ENCODE peak calls at places on chromosomes 5 and 9, in eight cellular contexts. One of them, this sample, is unnamed. For H3K4me1, the result is how much of the 10 kb centered on the place peaks cover.

GRCh38 chr5:171388816-171389168 is 1.1 kb downstream of the NPM1 start:
- DNase-seq in ovary: no peak
- DNase-seq in body of pancreas: no peak
- DNase-seq in fibroblast of lung: peak
- DNase-seq in hepatocyte: no peak
- DNase-seq in heart right ventricle: no peak
- DNase-seq in upper lobe of right lung: no peak
- DNase-seq in A549: no peak
- DNase-seq in this sample: no peak

GRCh38 chr5:156367602-156368001 is 40.6 kb downstream of the SGCD start:
- DNase-seq in body of pancreas: no peak
- DNase-seq in fibroblast of lung: peak
- DNase-seq in heart right ventricle: no peak
- DNase-seq in ovary: no peak
- DNase-seq in upper lobe of right lung: no peak
- DNase-seq in hepatocyte: no peak
- DNase-seq in A549: no peak
- DNase-seq in this sample: no peak

GRCh38 chr5:160297004-160297403 is 15.4 kb downstream of the CCNJL start:
- DNase-seq in body of pancreas: no peak
- DNase-seq in ovary: no peak
- DNase-seq in A549: no peak
- DNase-seq in upper lobe of right lung: no peak
- DNase-seq in heart right ventricle: no peak
- DNase-seq in fibroblast of lung: no peak
- DNase-seq in hepatocyte: no peak
- DNase-seq in this sample: peak

GRCh38 chr5:149826574-149826973 is 96.5 kb downstream of the PPARGC1B start:
- DNase-seq in body of pancreas: no peak
- DNase-seq in ovary: no peak
- DNase-seq in upper lobe of right lung: no peak
- DNase-seq in fibroblast of lung: peak
- DNase-seq in hepatocyte: no peak
- DNase-seq in heart right ventricle: peak
- DNase-seq in A549: no peak
- DNase-seq in this sample: no peak

GRCh38 chr5:91183743-91184142 is 199.4 kb downstream of the ARRDC3 start:
- DNase-seq in upper lobe of right lung: no peak
- DNase-seq in fibroblast of lung: no peak
- DNase-seq in A549: no peak
- DNase-seq in heart right ventricle: no peak
- DNase-seq in hepatocyte: no peak
- DNase-seq in ovary: no peak
- DNase-seq in body of pancreas: no peak
- DNase-seq in this sample: no peak

GRCh38 chr5:14728109-14728938 is 63.8 kb downstream of the OTULIN start:
- DNase-seq in hepatocyte: peak
- DNase-seq in heart right ventricle: no peak
- DNase-seq in upper lobe of right lung: no peak
- DNase-seq in fibroblast of lung: no peak
- DNase-seq in A549: no peak
- DNase-seq in body of pancreas: no peak
- DNase-seq in ovary: no peak
- DNase-seq in this sample: no peak

GRCh38 chr5:135691116-135691515 is 112.3 kb upstream of the CXCL14 start:
- DNase-seq in hepatocyte: peak
- DNase-seq in heart right ventricle: no peak
- DNase-seq in ovary: no peak
- DNase-seq in A549: no peak
- DNase-seq in body of pancreas: no peak
- DNase-seq in upper lobe of right lung: no peak
- DNase-seq in fibroblast of lung: no peak
- DNase-seq in this sample: no peak

GRCh38 chr5:2685651-2686050 is 65.8 kb downstream of the IRX2 start:
- DNase-seq in hepatocyte: no peak
- DNase-seq in fibroblast of lung: peak
- DNase-seq in A549: no peak
- DNase-seq in body of pancreas: no peak
- DNase-seq in heart right ventricle: no peak
- DNase-seq in ovary: no peak
- DNase-seq in upper lobe of right lung: no peak
- DNase-seq in this sample: no peak

GRCh38 chr9:75962186-75963036 is 71.9 kb downstream of the PCSK5 start:
- DNase-seq in heart right ventricle: peak
- DNase-seq in body of pancreas: peak
- DNase-seq in upper lobe of right lung: peak
- DNase-seq in fibroblast of lung: peak
- DNase-seq in hepatocyte: no peak
- DNase-seq in A549: no peak
- DNase-seq in ovary: peak
- DNase-seq in this sample: no peak

GRCh38 chr5:162052671-162053070 is 14.9 kb upstream of the GABRG2 start:
- DNase-seq in upper lobe of right lung: no peak
- DNase-seq in heart right ventricle: no peak
- DNase-seq in body of pancreas: no peak
- DNase-seq in fibroblast of lung: no peak
- DNase-seq in ovary: no peak
- DNase-seq in hepatocyte: no peak
- DNase-seq in A549: no peak
- DNase-seq in this sample: peak

GRCh38 chr5:143406408-143406807 is 2.9 kb upstream of the NR3C1 start:
- DNase-seq in upper lobe of right lung: no peak
- DNase-seq in fibroblast of lung: no peak
- DNase-seq in ovary: no peak
- DNase-seq in heart right ventricle: no peak
- DNase-seq in hepatocyte: no peak
- DNase-seq in A549: no peak
- DNase-seq in body of pancreas: no peak
- DNase-seq in this sample: no peak

GRCh38 chr5:1004598-1005361 is 3.8 kb upstream of the NKD2 start:
- DNase-seq in fibroblast of lung: peak
- DNase-seq in A549: peak
- DNase-seq in body of pancreas: peak
- DNase-seq in upper lobe of right lung: peak
- DNase-seq in hepatocyte: peak
- DNase-seq in heart right ventricle: peak
- DNase-seq in ovary: peak
- DNase-seq in this sample: peak

GRCh38 chr5:38210701-38211353 is 47.5 kb upstream of the EGFLAM start:
- DNase-seq in upper lobe of right lung: no peak
- DNase-seq in A549: no peak
- DNase-seq in ovary: no peak
- DNase-seq in heart right ventricle: no peak
- DNase-seq in body of pancreas: no peak
- DNase-seq in fibroblast of lung: no peak
- DNase-seq in hepatocyte: no peak
- DNase-seq in this sample: no peak

GRCh38 chr5:40985501-40985900 is 76.2 kb downstream of the C7 start:
- DNase-seq in body of pancreas: no peak
- DNase-seq in fibroblast of lung: no peak
- DNase-seq in ovary: no peak
- DNase-seq in A549: no peak
- DNase-seq in heart right ventricle: no peak
- DNase-seq in hepatocyte: no peak
- DNase-seq in upper lobe of right lung: no peak
- DNase-seq in this sample: no peak

GRCh38 chr9:70463877-70464276 is 49.4 kb upstream of the KLF9 start:
- DNase-seq in heart right ventricle: no peak
- DNase-seq in A549: no peak
- DNase-seq in upper lobe of right lung: no peak
- DNase-seq in hepatocyte: no peak
- DNase-seq in body of pancreas: no peak
- DNase-seq in ovary: no peak
- DNase-seq in fibroblast of lung: no peak
- DNase-seq in this sample: no peak

DNA sequence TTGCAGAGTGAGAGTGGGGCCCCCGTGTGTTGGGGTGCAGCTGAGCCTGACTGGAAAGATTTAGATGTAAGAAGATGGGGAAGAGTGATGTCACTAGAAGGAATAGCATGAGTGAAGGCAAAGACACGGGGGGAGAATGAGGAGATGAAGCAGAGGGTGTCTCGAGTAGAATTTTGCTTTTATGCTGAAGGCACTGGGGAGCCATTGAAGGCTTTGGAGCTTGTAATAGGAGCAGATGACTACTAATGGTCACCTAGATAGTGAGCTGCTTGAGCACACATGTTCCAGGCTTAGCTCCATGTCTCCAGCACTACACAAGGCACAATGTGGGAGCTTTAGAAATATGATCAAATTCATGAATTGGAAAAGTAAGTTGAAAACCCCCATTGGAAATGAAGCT is 32.1 kb downstream of the COL15A1 start:
- DNase-seq in heart right ventricle: no peak
- DNase-seq in A549: no peak
- DNase-seq in ovary: no peak
- DNase-seq in hepatocyte: no peak
- DNase-seq in body of pancreas: no peak
- DNase-seq in upper lobe of right lung: no peak
- DNase-seq in fibroblast of lung: no peak
- DNase-seq in this sample: no peak
- H3K4me3 ChIP-seq in heart right ventricle: no peak
- H3K4me3 ChIP-seq in A549: no peak
- H3K4me3 ChIP-seq in ovary: no peak
- H3K4me3 ChIP-seq in hepatocyte: no peak
- H3K4me3 ChIP-seq in body of pancreas: no peak
- H3K4me3 ChIP-seq in upper lobe of right lung: no peak
- H3K4me3 ChIP-seq in fibroblast of lung: no peak
- H3K4me3 ChIP-seq in this sample: no peak

GRCh38 chr5:138725153-138725884 is 27.9 kb upstream of the CTNNA1 start:
- DNase-seq in upper lobe of right lung: no peak
- DNase-seq in A549: no peak
- DNase-seq in hepatocyte: peak
- DNase-seq in heart right ventricle: peak
- DNase-seq in ovary: no peak
- DNase-seq in body of pancreas: peak
- DNase-seq in fibroblast of lung: peak
- DNase-seq in this sample: peak
- TF ChIP-seq CTCF in upper lobe of right lung: peak
- TF ChIP-seq CTCF in A549: no peak
- TF ChIP-seq CTCF in hepatocyte: peak
- TF ChIP-seq CTCF in heart right ventricle: peak
- TF ChIP-seq CTCF in ovary: no peak
- TF ChIP-seq CTCF in body of pancreas: peak
- TF ChIP-seq CTCF in fibroblast of lung: no peak
- TF ChIP-seq CTCF in this sample: peak

GRCh38 chr5:151773979-151774378 is 2.2 kb downstream of the G3BP1 start:
- DNase-seq in ovary: no peak
- DNase-seq in fibroblast of lung: peak
- DNase-seq in A549: no peak
- DNase-seq in heart right ventricle: no peak
- DNase-seq in body of pancreas: no peak
- DNase-seq in upper lobe of right lung: no peak
- DNase-seq in hepatocyte: no peak
- DNase-seq in this sample: no peak

GRCh38 chr5:151770383-151771258 is 1.1 kb upstream of the G3BP1 start:
- DNase-seq in ovary: peak
- DNase-seq in body of pancreas: peak
- DNase-seq in fibroblast of lung: peak
- DNase-seq in hepatocyte: peak
- DNase-seq in upper lobe of right lung: peak
- DNase-seq in heart right ventricle: peak
- DNase-seq in A549: peak
- DNase-seq in this sample: peak

GRCh38 chr5:151772868-151773561 is 1.3 kb downstream of the G3BP1 start:
- DNase-seq in A549: no peak
- DNase-seq in fibroblast of lung: peak
- DNase-seq in upper lobe of right lung: no peak
- DNase-seq in body of pancreas: no peak
- DNase-seq in heart right ventricle: no peak
- DNase-seq in ovary: no peak
- DNase-seq in hepatocyte: peak
- DNase-seq in this sample: no peak

GRCh38 chr5:151771259-151772028 is at the start of gene G3BP1:
- DNase-seq in upper lobe of right lung: peak
- DNase-seq in fibroblast of lung: peak
- DNase-seq in heart right ventricle: peak
- DNase-seq in hepatocyte: peak
- DNase-seq in A549: peak
- DNase-seq in body of pancreas: peak
- DNase-seq in ovary: peak
- DNase-seq in this sample: peak

GRCh38 chr5:151772029-151772867 is 494 bp downstream of the G3BP1 start:
- DNase-seq in hepatocyte: peak
- DNase-seq in body of pancreas: peak
- DNase-seq in fibroblast of lung: peak
- DNase-seq in upper lobe of right lung: peak
- DNase-seq in A549: peak
- DNase-seq in heart right ventricle: peak
- DNase-seq in ovary: no peak
- DNase-seq in this sample: peak
- H3K4me1 ChIP-seq in hepatocyte: under half
- H3K4me1 ChIP-seq in body of pancreas: under half
- H3K4me1 ChIP-seq in fibroblast of lung: under half
- H3K4me1 ChIP-seq in upper lobe of right lung: half or more
- H3K4me1 ChIP-seq in A549: under half
- H3K4me1 ChIP-seq in heart right ventricle: half or more
- H3K4me1 ChIP-seq in ovary: under half
- H3K4me1 ChIP-seq in this sample: under half

DNA sequence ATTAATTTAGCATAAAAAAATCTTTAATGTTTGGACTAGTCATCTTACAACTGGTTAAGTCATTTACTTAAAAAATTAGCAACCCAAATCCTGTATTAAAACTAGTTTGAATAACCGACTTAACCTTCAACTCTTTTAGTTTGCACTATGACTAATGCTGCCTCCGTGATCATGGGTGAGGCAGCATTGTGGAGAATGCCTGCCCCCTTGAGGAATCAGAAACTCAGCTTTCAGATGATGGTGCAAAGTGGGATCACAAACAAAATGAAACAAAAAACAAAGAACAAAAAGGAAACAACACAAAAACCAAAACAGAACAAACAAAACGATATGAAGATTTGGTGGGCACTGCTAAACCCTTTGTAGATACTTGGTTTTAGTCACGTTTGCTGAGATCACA is 127.0 kb upstream of the PALM2AKAP2 start:
- DNase-seq in fibroblast of lung: peak
- DNase-seq in body of pancreas: no peak
- DNase-seq in A549: peak
- DNase-seq in upper lobe of right lung: no peak
- DNase-seq in hepatocyte: peak
- DNase-seq in heart right ventricle: peak
- DNase-seq in ovary: no peak
- DNase-seq in this sample: no peak
- H3K4me3 ChIP-seq in fibroblast of lung: no peak
- H3K4me3 ChIP-seq in body of pancreas: no peak
- H3K4me3 ChIP-seq in A549: no peak
- H3K4me3 ChIP-seq in upper lobe of right lung: no peak
- H3K4me3 ChIP-seq in hepatocyte: no peak
- H3K4me3 ChIP-seq in heart right ventricle: no peak
- H3K4me3 ChIP-seq in ovary: no peak
- H3K4me3 ChIP-seq in this sample: no peak

GRCh38 chr9:16652511-16653101 is 217.9 kb downstream of the BNC2 start:
- DNase-seq in body of pancreas: no peak
- DNase-seq in upper lobe of right lung: no peak
- DNase-seq in fibroblast of lung: no peak
- DNase-seq in hepatocyte: no peak
- DNase-seq in ovary: no peak
- DNase-seq in A549: no peak
- DNase-seq in heart right ventricle: no peak
- DNase-seq in this sample: no peak
- TF ChIP-seq CTCF in body of pancreas: no peak
- TF ChIP-seq CTCF in upper lobe of right lung: no peak
- TF ChIP-seq CTCF in fibroblast of lung: no peak
- TF ChIP-seq CTCF in hepatocyte: no peak
- TF ChIP-seq CTCF in ovary: no peak
- TF ChIP-seq CTCF in A549: no peak
- TF ChIP-seq CTCF in heart right ventricle: no peak
- TF ChIP-seq CTCF in this sample: no peak